ENCODE peak calls at places on chromosome X, in nine cellular contexts. P is body of pancreas, X is AG04450, W is suprapubic skin, E is heart right ventricle, H is SK-N-SH, Z is OCI-LY7, O is sigmoid colon, U is progenitor cell of endocrine pancreas. Y is an unnamed sample.
A peak's percentile ranks its signal among the peaks of the same experiment; 100 is the strongest.

GRCh38 chrX:13026877-13027652 is 17.4 kb downstream of the FAM9C start:
- DNase-seq in H (no peak), E (no peak), W (no peak), O (no peak), U (no peak), X (no peak), Z (no peak), P (no peak), Y (no peak)

GRCh38 chrX:104253567-104254441 is 929 bp downstream of the ESX1 start:
- DNase-seq in W (no peak), X (no peak), P (no peak), E (no peak), O (no peak), H (peak; percentile 34), Z (no peak), U (no peak), Y (no peak)

GRCh38 chrX:136039485-136039884 is 54.2 kb downstream of the SLC9A6 start:
- DNase-seq in H (no peak), E (no peak), O (no peak), U (no peak), W (no peak), Z (no peak), X (no peak), P (no peak), Y (no peak)

GRCh38 chrX:138008280-138008679 is 442.4 kb downstream of the ZIC3 start:
- DNase-seq in O (no peak), W (no peak), X (no peak), Z (no peak), E (no peak), U (no peak), P (no peak), H (no peak), Y (no peak)

GRCh38 chrX:136711147-136711546 is 63.2 kb downstream of the CD40LG start:
- DNase-seq in H (peak; percentile 42), U (no peak), P (peak; percentile 8), Z (peak; percentile 7), X (no peak), E (peak; percentile 15), W (no peak), O (peak; percentile 67), Y (no peak)

GRCh38 chrX:13369541-13370140 is 49.8 kb upstream of the ATXN3L start:
- DNase-seq in H (no peak), X (no peak), Z (no peak), O (no peak), P (no peak), W (no peak), E (no peak), U (no peak), Y (no peak)

GRCh38 chrX:154531626-154532025 is 15.0 kb downstream of the G6PD start:
- DNase-seq in X (no peak), P (no peak), U (no peak), E (no peak), O (no peak), Z (no peak), H (no peak), W (no peak), Y (no peak)

GRCh38 chrX:55487143-55487542 is 2.5 kb downstream of the USP51 start:
- DNase-seq in O (no peak), Z (no peak), E (no peak), X (no peak), P (no peak), W (no peak), H (no peak), U (no peak), Y (no peak)

GRCh38 chrX:130111220-130111934 is 1.1 kb upstream of the ELF4 start:
- DNase-seq in X (no peak), W (no peak), O (no peak), U (no peak), Z (no peak), P (no peak), H (no peak), E (no peak), Y (peak; percentile 89)

GRCh38 chrX:52424658-52425057 is 55.8 kb downstream of the XAGE2 start:
- DNase-seq in O (no peak), H (no peak), X (no peak), W (no peak), U (no peak), E (no peak), P (no peak), Z (no peak), Y (no peak)

DNA sequence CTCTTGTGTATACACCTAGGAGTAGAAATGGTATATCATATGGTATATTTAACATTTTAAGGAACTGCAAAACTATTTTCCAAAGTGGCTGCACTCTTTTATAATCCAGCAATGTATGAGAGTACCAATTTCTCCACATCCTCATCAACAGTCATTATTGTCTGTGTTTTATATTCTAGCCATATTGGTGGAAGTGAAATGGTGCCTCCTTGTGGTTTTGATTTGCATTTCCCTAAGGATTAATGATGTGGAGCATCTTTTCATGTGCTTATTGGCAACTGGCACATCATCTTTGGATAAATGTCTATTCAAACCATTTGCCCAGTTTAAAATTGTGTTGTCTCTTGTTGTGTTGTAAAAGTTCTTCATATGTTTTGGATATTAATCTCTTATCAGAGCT is 9.6 kb downstream of the BMP15 start:
- DNase-seq in E (no peak), U (no peak), X (no peak), O (no peak), H (no peak), Z (no peak), P (no peak), W (no peak), Y (no peak)
- TF ChIP-seq CTCF in E (peak; percentile 32), U (peak; percentile 45), X (peak; percentile 51), O (peak; percentile 12), H (peak; percentile 60), Z (peak; percentile 17), P (peak; percentile 47), W (peak; percentile 15), Y (peak; percentile 74)

GRCh38 chrX:131745942-131746489 is 202.1 kb downstream of the OR13H1 start:
- DNase-seq in W (no peak), H (no peak), X (no peak), P (no peak), E (no peak), O (no peak), U (no peak), Z (no peak), Y (no peak)

GRCh38 chrX:131747173-131747572 is 203.3 kb downstream of the OR13H1 start:
- DNase-seq in E (peak; percentile 8), X (no peak), O (peak; percentile 89), W (no peak), H (peak; percentile 39), P (no peak), U (no peak), Z (no peak), Y (no peak)

GRCh38 chrX:131741103-131741581 is 197.3 kb downstream of the OR13H1 start:
- DNase-seq in Z (no peak), O (peak; percentile 94), W (no peak), H (peak; percentile 48), U (no peak), P (no peak), E (no peak), X (no peak), Y (no peak)

DNA sequence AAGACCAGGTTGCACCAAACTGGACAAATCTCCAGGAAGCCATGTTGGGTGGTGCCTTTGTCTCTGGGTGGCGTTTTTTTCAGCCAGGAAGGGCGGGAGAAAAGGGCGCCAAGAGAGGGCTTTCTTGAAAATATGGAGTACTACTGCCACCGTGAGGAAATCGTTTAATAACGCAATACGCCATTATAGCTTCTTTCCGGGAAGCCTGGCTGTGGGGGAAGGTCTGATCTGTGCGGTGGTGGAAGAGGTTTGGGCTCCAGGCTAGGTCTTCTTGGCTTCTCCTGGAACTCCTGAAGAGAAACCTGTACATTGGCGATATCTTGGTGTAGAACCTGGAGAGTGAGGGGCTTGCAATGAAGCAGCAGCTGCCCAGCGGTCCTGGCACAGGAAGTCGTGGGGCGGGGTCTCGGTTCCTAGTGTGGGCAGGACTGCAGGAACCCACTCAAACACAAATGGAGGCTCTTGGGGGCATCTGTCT is 202.7 kb downstream of the OR13H1 start:
- DNase-seq in W (no peak), P (no peak), U (no peak), Z (peak; percentile 10), H (peak; percentile 62), E (peak; percentile 8), O (peak; percentile 93), X (no peak), Y (no peak)
- TF ChIP-seq CTCF in W (no peak), P (peak; percentile 76), U (no peak), Z (peak; percentile 19), H (peak; percentile 65), E (no peak), O (no peak), X (no peak), Y (no peak)

GRCh38 chrX:119753001-119753400 is 5.4 kb upstream of the SOWAHD start:
- DNase-seq in U (no peak), Z (no peak), O (no peak), H (no peak), X (no peak), P (no peak), E (no peak), W (no peak), Y (no peak)

GRCh38 chrX:119757646-119757978 is 776 bp upstream of the SOWAHD start:
- DNase-seq in X (no peak), U (no peak), O (no peak), Z (no peak), W (no peak), E (no peak), H (no peak), P (no peak), Y (no peak)

GRCh38 chrX:119756926-119757635 is 1.3 kb upstream of the SOWAHD start:
- DNase-seq in H (no peak), O (no peak), Z (peak; percentile 40), E (no peak), X (no peak), U (no peak), P (peak; percentile 12), W (no peak), Y (no peak)

GRCh38 chrX:119755981-119756533 is 2.3 kb upstream of the SOWAHD start:
- DNase-seq in P (no peak), X (peak; percentile 29), Z (peak; percentile 60), U (no peak), H (no peak), E (no peak), O (no peak), W (no peak), Y (no peak)

GRCh38 chrX:119753639-119754257 is 4.6 kb upstream of the SOWAHD start:
- DNase-seq in U (no peak), H (peak; percentile 57), P (peak; percentile 35), Z (peak; percentile 69), W (no peak), O (no peak), E (no peak), X (no peak), Y (no peak)
- TF ChIP-seq CTCF in U (peak; percentile 46), H (peak; percentile 65), P (peak; percentile 20), Z (peak; percentile 72), W (peak; percentile 21), O (peak; percentile 11), E (peak; percentile 38), X (peak; percentile 38), Y (peak; percentile 74)

GRCh38 chrX:87582453-87582852 is 64.9 kb downstream of the KLHL4 start:
- DNase-seq in U (no peak), O (no peak), E (no peak), X (no peak), Z (no peak), H (no peak), P (no peak), W (no peak), Y (no peak)

GRCh38 chrX:87583679-87584078 is 66.1 kb downstream of the KLHL4 start:
- DNase-seq in E (no peak), Z (peak; percentile 0), W (no peak), X (no peak), U (no peak), P (no peak), O (no peak), H (peak; percentile 2), Y (no peak)

GRCh38 chrX:87580862-87581261 is 63.3 kb downstream of the KLHL4 start:
- DNase-seq in Z (no peak), U (no peak), O (no peak), W (no peak), X (no peak), H (no peak), P (no peak), E (no peak), Y (no peak)

GRCh38 chrX:87578978-87579377 is 61.4 kb downstream of the KLHL4 start:
- DNase-seq in H (no peak), O (no peak), Z (no peak), E (no peak), X (no peak), U (no peak), W (no peak), P (no peak), Y (no peak)
- TF ChIP-seq CTCF in H (peak; percentile 25), O (no peak), Z (no peak), E (no peak), X (no peak), U (peak; percentile 40), W (no peak), P (no peak), Y (peak; percentile 34)

Y was measured in chondrocyte.